ENCODE peak calls at places on chromosomes 2 and 18, in six cellular contexts. O is neuronal stem cell, M is IMR-90, G is trophoblast cell, J is mesenchymal stem cell, Z is H1. U is an unnamed sample.

GRCh38 chr2:145931836-145932352 is 1412.0 kb upstream of the ZEB2 start:
- DNase-seq in O (no peak), M (no peak), G (no peak), J (no peak), Z (peak; percentile 1), U (no peak)

GRCh38 chr18:23178661-23179081 is 43.4 kb downstream of the CABLES1 start:
- DNase-seq in O (no peak), M (no peak), G (no peak), J (no peak), Z (no peak), U (no peak)

GRCh38 chr2:234550056-234550455 is 53.2 kb upstream of the ARL4C start:
- DNase-seq in O (no peak), M (no peak), G (no peak), J (no peak), Z (no peak), U (no peak)

GRCh38 chr2:111910609-111911277 is 12.3 kb downstream of the MERTK start:
- DNase-seq in O (no peak), M (no peak), G (no peak), J (no peak), Z (no peak), U (no peak)

GRCh38 chr18:51257150-51257549 is 59.7 kb upstream of the MEX3C start:
- DNase-seq in O (no peak), M (no peak), G (no peak), J (no peak), Z (no peak), U (no peak)

GRCh38 chr2:86482034-86482433 is 40.9 kb downstream of the KDM3A start:
- DNase-seq in O (no peak), M (peak; percentile 18), G (no peak), J (peak; percentile 10), Z (no peak), U (no peak)

GRCh38 chr18:68847219-68847860 is 49.5 kb downstream of the CCDC102B start:
- DNase-seq in O (no peak), M (peak; percentile 63), G (no peak), J (peak; percentile 46), Z (no peak), U (no peak)

GRCh38 chr2:196954001-196954400 is 27.5 kb upstream of the PGAP1 start:
- DNase-seq in O (no peak), M (no peak), G (no peak), J (no peak), Z (no peak), U (no peak)

GRCh38 chr2:102057502-102058292 is 65.9 kb downstream of the IL1R2 start:
- DNase-seq in O (no peak), M (peak; percentile 47), G (no peak), J (no peak), Z (no peak), U (no peak)

GRCh38 chr2:11833601-11834000 is 87.2 kb downstream of the LPIN1 start:
- DNase-seq in O (no peak), M (peak; percentile 64), G (no peak), J (peak; percentile 23), Z (no peak), U (no peak)

GRCh38 chr2:101329026-101329425 is 20.5 kb upstream of the RNF149 start:
- DNase-seq in O (no peak), M (no peak), G (no peak), J (no peak), Z (no peak), U (no peak)

GRCh38 chr18:39661856-39662366 is 2096.3 kb upstream of the CELF4 start:
- DNase-seq in O (no peak), M (no peak), G (no peak), J (no peak), Z (no peak), U (no peak)

GRCh38 chr2:194867328-194867727 is 789.7 kb upstream of the SLC39A10 start:
- DNase-seq in O (no peak), M (no peak), G (no peak), J (no peak), Z (no peak), U (no peak)

GRCh38 chr18:76952747-76953146 is 130.4 kb downstream of the ZNF236 start:
- DNase-seq in O (no peak), M (no peak), G (no peak), J (no peak), Z (no peak), U (no peak)

GRCh38 chr18:76951600-76952247 is 129.4 kb downstream of the ZNF236 start:
- DNase-seq in O (no peak), M (no peak), G (no peak), J (no peak), Z (no peak), U (no peak)

GRCh38 chr18:76956648-76957047 is 134.3 kb downstream of the ZNF236 start:
- DNase-seq in O (no peak), M (no peak), G (no peak), J (no peak), Z (no peak), U (no peak)

GRCh38 chr18:76955529-76956170 is 133.3 kb downstream of the ZNF236 start:
- DNase-seq in O (no peak), M (no peak), G (peak; percentile 86), J (no peak), Z (no peak), U (no peak)

GRCh38 chr18:76953186-76953982 is 131.0 kb downstream of the ZNF236 start:
- DNase-seq in O (no peak), M (peak; percentile 7), G (no peak), J (no peak), Z (no peak), U (no peak)
- H3K14ac ChIP-seq in O (peak overlapping the region; percentile 41), M (no peak overlapping the region), G (no peak overlapping the region), J (no peak overlapping the region), Z (no peak overlapping the region), U (no peak overlapping the region)

GRCh38 chr2:1812926-1813325 is 68.6 kb upstream of the PXDN start:
- DNase-seq in O (no peak), M (no peak), G (no peak), J (no peak), Z (no peak), U (no peak)

GRCh38 chr2:1814061-1814460 is 69.7 kb upstream of the PXDN start:
- DNase-seq in O (no peak), M (no peak), G (no peak), J (no peak), Z (no peak), U (no peak)

GRCh38 chr2:1813371-1813770 is 69.1 kb upstream of the PXDN start:
- DNase-seq in O (no peak), M (no peak), G (no peak), J (no peak), Z (no peak), U (no peak)

GRCh38 chr2:1815053-1815452 is 70.7 kb upstream of the PXDN start:
- DNase-seq in O (no peak), M (no peak), G (no peak), J (no peak), Z (no peak), U (no peak)

DNA sequence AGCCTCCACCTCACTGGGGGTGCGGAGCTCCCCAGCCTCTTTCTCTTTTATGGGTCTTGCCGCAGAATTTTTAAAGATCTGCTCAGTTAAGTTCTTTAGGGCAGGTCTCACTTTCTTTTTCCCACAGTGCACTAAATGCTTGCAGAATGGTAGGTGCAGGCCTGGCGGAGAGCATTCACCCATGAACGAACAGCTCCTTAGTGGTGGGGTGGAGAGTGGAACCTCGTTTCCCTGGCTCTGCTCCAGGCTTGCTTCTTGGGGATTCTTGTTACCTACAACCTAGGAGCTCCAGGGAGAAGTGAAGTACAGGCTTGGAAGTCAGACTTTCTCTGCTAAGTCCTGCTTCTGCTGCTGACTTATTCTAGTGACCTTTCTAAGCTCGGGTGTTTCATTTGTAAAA is 70.3 kb upstream of the PXDN start:
- DNase-seq in O (no peak), M (no peak), G (no peak), J (no peak), Z (no peak), U (no peak)
- H2AFZ ChIP-seq in O (no peak overlapping the region), M (no peak overlapping the region), G (no peak overlapping the region), J (no peak overlapping the region), Z (no peak overlapping the region), U (no peak overlapping the region)

DNA sequence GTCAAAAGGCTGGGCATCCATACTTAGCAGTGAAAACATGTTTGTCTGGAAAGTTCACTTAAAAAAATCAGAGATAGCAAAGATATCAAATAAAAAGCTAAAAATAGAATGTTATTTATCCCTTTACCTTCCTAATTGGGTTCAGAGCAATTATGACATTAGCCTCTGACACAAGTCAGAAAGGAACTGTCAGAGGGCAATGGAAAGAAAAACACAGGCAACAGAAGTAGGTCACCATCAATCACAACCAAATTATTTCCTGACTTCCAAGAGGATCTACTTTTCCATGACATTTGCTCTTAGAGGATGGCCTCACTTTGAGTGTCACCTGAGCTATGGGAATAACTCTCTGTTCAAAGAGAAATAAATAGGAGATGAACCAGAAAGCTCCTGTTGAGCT is 27.5 kb downstream of the MYOM1 start:
- DNase-seq in O (no peak), M (no peak), G (no peak), J (no peak), Z (no peak), U (no peak)
- H3K14ac ChIP-seq in O (no peak overlapping the region), M (no peak overlapping the region), G (no peak overlapping the region), J (no peak overlapping the region), Z (no peak overlapping the region), U (no peak overlapping the region)

DNA sequence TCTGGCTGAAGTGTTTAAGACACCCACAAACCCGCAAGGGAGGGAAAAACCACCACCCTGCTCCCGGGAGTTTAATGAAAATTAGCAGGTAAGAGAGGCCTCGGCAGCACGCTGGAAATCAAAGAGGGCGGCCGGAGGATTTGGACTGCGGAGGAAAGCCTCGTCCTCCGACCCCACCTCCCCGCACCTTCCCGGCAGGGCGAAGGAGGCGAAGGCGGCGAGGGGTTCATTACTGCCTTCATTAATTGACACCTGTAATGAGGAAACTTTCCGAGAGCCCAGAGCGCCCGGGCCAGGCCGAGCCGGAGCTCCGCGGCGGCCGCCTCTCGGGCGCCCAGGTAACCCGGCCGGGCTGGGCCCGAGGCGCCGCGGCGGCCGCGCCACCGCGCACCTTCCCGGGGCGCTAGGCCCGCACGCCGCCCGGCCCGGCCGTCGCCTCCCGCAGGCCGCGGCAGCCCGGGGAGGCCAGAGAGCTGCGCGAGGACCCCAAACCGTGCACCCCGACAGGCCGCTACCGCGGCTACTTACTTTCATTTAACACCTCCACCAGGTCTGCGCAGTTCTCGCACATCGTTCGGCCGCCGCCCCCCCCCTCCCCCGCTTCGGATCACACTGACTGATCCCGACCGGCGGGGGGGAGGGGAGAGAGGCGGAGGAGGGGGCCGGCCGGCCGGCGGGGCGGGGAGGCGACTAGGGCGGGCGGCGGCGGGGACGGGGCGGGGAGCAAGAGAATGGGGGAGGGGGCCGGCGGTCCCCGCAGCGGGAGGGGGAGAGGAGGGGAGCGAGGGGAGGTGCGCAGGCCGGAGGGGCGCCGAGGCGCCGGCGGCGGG is 550 bp downstream of the USP34 start:
- DNase-seq in O (peak; percentile 87), M (no peak), G (peak; percentile 58), J (peak; percentile 84), Z (no peak), U (peak; percentile 88)
- H2AFZ ChIP-seq in O (peak overlapping the region; percentile 92), M (peak overlapping the region; percentile 93), G (peak overlapping the region; percentile 84), J (no peak overlapping the region), Z (no peak overlapping the region), U (no peak overlapping the region)

DNA sequence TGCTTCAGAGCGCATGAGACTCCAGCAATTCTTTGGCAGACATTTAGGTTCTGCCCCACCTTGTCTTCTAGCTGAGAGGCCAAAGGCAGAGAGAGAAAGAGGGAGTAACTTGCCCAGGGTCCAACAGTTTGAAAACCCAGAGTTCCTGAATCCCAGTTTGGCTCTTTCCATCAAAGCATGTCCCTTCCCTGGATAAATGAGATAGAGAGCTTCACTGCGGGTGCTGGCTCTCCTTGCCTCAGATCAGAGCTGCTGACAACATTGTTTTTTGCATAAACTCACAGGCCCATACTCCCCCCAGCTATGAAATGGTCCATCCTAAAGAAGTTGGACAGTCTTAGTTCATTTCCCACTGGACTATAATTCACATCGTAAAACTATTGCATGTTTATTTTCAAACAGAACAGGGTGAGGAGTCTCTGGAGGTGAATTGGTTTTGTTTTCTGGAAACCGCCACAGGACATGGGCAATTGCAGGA is 25.2 kb upstream of the SLC14A2 start:
- DNase-seq in O (no peak), M (peak; percentile 6), G (no peak), J (no peak), Z (no peak), U (no peak)
- H3K14ac ChIP-seq in O (no peak overlapping the region), M (peak overlapping the region; percentile 3), G (no peak overlapping the region), J (no peak overlapping the region), Z (no peak overlapping the region), U (no peak overlapping the region)

U was measured in H9.